ENCODE peak calls at places on chromosomes 2 and 18, in eight cellular contexts. Z is GM23338; W is Peyer's patch; B is mammary epithelial cell; K is H9; P is CD8-positive, alpha-beta T cell; X is tibial nerve; E is aorta. A is an unnamed sample.

GRCh38 chr18:58998421-58999203 is 133.9 kb downstream of the ZNF532 start:
- DNase-seq in Z (no peak), W (peak; percentile 54), B (peak; percentile 62), K (no peak), P (no peak), X (peak; percentile 68), E (peak; percentile 80), A (no peak)

GRCh38 chr2:96918754-96919550 is 49.1 kb upstream of the SEMA4C start:
- DNase-seq in Z (no peak), W (no peak), B (no peak), K (no peak), P (no peak), X (no peak), E (peak; percentile 11), A (no peak)

GRCh38 chr18:1499265-1499664 is 594.6 kb downstream of the ADCYAP1 start:
- DNase-seq in Z (no peak), W (no peak), B (no peak), K (no peak), P (no peak), X (no peak), E (no peak), A (no peak)

GRCh38 chr2:135066710-135067109 is 14.6 kb downstream of the RAB3GAP1 start:
- DNase-seq in Z (no peak), W (no peak), B (peak; percentile 6), K (no peak), P (no peak), X (no peak), E (no peak), A (no peak)

GRCh38 chr2:100301881-100302584 is 20.3 kb downstream of the LONRF2 start:
- DNase-seq in Z (no peak), W (no peak), B (no peak), K (no peak), P (no peak), X (no peak), E (no peak), A (no peak)

GRCh38 chr18:59996370-59996966 is 96.7 kb downstream of the PMAIP1 start:
- DNase-seq in Z (peak; percentile 68), W (peak; percentile 64), B (peak; percentile 47), K (no peak), P (no peak), X (peak; percentile 36), E (no peak), A (peak; percentile 32)

GRCh38 chr2:64819774-64820688 is 166.3 kb upstream of the SERTAD2 start:
- DNase-seq in Z (no peak), W (peak; percentile 78), B (no peak), K (no peak), P (peak; percentile 39), X (no peak), E (no peak), A (no peak)

GRCh38 chr2:45272549-45273245 is 263.4 kb upstream of the SIX2 start:
- DNase-seq in Z (no peak), W (no peak), B (no peak), K (no peak), P (no peak), X (no peak), E (no peak), A (no peak)

GRCh38 chr2:170157025-170157684 is 20.8 kb upstream of the MYO3B start:
- DNase-seq in Z (no peak), W (no peak), B (no peak), K (no peak), P (no peak), X (no peak), E (no peak), A (no peak)

GRCh38 chr18:49170145-49170544 is 219.4 kb upstream of the SMAD7 start:
- DNase-seq in Z (no peak), W (no peak), B (no peak), K (no peak), P (no peak), X (no peak), E (no peak), A (no peak)
- H3K4me1 ChIP-seq in Z (no peaks in the 10 kb centered on the region), W (no peaks in the 10 kb centered on the region), B (no peaks in the 10 kb centered on the region), K (no peaks in the 10 kb centered on the region), P (no peaks in the 10 kb centered on the region), X (no peaks in the 10 kb centered on the region), E (no peaks in the 10 kb centered on the region), A (no peaks in the 10 kb centered on the region)

GRCh38 chr2:112706170-112706664 is 14.6 kb upstream of the NT5DC4 start:
- DNase-seq in Z (no peak), W (peak; percentile 73), B (peak; percentile 90), K (no peak), P (peak; percentile 44), X (no peak), E (no peak), A (no peak)

GRCh38 chr2:112709703-112710102 is 11.1 kb upstream of the NT5DC4 start:
- DNase-seq in Z (no peak), W (peak; percentile 27), B (no peak), K (no peak), P (no peak), X (no peak), E (no peak), A (no peak)

GRCh38 chr2:112711356-112711755 is 9.5 kb upstream of the NT5DC4 start:
- DNase-seq in Z (no peak), W (no peak), B (no peak), K (no peak), P (no peak), X (no peak), E (no peak), A (no peak)

GRCh38 chr2:112710956-112711355 is 9.9 kb upstream of the NT5DC4 start:
- DNase-seq in Z (no peak), W (peak; percentile 40), B (no peak), K (no peak), P (no peak), X (no peak), E (no peak), A (no peak)

GRCh38 chr2:112708968-112709367 is 11.9 kb upstream of the NT5DC4 start:
- DNase-seq in Z (no peak), W (peak; percentile 38), B (no peak), K (no peak), P (no peak), X (no peak), E (no peak), A (no peak)
- H3K4me1 ChIP-seq in Z (no peaks in the 10 kb centered on the region), W (peaks cover 4% of the 10 kb centered on the region), B (peaks cover 25% of the 10 kb centered on the region), K (no peaks in the 10 kb centered on the region), P (peaks cover 14% of the 10 kb centered on the region), X (no peaks in the 10 kb centered on the region), E (no peaks in the 10 kb centered on the region), A (peaks cover 5% of the 10 kb centered on the region)

DNA sequence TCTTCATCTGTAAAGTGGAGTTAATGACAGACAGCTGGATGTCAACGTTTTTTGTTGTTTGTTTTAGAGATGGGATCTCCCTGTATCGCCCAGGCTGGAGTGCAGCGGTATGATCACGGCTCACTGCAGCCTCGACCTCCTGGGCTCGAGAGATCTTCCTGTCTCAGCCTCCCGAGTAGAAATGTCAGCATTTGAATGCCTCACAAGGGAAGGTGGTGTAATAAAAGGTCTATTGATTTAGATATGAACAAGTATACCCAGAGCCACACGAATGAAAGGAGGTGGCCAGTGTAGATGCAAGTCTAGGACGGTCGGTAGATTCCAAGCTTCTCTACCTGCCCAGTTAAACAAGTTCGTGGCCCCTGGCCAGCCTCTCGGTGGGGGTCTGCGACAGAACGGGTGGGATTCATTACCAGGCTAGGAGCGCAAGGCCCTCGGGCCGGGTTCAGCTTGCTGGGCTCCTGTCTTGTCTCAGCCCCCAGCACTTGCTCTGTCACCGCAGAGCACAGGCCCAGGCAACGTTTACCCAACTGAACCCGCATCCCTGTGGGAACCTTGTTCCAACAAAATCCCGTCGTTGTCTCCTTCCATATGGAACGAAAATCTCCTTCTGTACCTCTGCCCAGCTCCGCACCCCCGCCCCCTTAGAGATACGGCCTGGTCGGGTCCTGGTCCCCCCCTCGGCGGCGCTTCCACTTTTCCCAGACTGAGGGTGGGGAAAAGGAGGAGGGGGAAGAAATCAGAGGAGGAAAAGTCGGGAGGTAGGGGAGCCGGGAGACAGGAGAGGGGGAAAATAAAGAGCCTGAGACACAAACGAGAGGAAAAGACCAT is 2.0 kb upstream of the EMX1 start:
- DNase-seq in Z (peak; percentile 47), W (peak; percentile 28), B (no peak), K (peak; percentile 41), P (no peak), X (no peak), E (peak; percentile 23), A (no peak)
- H3K4me1 ChIP-seq in Z (peaks cover 37% of the 10 kb centered on the region), W (peaks cover 35% of the 10 kb centered on the region), B (peaks cover 37% of the 10 kb centered on the region), K (peaks cover 11% of the 10 kb centered on the region), P (peaks cover 40% of the 10 kb centered on the region), X (no peaks in the 10 kb centered on the region), E (no peaks in the 10 kb centered on the region), A (peaks cover 44% of the 10 kb centered on the region)

DNA sequence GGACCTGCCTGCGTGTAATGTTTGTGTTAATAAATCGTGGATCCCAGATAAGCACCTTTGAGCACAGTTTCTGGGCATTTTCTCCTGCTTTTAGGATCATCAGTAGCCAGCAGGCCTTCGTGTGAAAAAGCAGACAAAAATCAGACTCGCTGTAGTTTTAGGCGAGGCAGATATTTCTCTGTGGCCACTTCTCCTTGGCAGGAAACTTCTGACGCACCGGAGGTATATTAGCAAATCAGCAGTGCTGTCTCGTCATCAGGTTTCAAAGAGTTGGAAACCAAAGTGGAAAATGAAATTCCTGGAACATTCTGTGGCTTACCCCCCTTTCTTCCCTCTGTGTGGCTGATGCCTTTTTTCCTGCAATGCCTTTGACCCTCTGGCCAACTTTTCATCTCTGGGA is 93.2 kb downstream of the RNF144A start:
- DNase-seq in Z (no peak), W (no peak), B (peak; percentile 29), K (no peak), P (no peak), X (peak; percentile 71), E (no peak), A (no peak)
- H3K4me1 ChIP-seq in Z (peaks cover 6% of the 10 kb centered on the region), W (no peaks in the 10 kb centered on the region), B (peaks cover 8% of the 10 kb centered on the region), K (peaks cover 3% of the 10 kb centered on the region), P (no peaks in the 10 kb centered on the region), X (no peaks in the 10 kb centered on the region), E (no peaks in the 10 kb centered on the region), A (no peaks in the 10 kb centered on the region)

DNA sequence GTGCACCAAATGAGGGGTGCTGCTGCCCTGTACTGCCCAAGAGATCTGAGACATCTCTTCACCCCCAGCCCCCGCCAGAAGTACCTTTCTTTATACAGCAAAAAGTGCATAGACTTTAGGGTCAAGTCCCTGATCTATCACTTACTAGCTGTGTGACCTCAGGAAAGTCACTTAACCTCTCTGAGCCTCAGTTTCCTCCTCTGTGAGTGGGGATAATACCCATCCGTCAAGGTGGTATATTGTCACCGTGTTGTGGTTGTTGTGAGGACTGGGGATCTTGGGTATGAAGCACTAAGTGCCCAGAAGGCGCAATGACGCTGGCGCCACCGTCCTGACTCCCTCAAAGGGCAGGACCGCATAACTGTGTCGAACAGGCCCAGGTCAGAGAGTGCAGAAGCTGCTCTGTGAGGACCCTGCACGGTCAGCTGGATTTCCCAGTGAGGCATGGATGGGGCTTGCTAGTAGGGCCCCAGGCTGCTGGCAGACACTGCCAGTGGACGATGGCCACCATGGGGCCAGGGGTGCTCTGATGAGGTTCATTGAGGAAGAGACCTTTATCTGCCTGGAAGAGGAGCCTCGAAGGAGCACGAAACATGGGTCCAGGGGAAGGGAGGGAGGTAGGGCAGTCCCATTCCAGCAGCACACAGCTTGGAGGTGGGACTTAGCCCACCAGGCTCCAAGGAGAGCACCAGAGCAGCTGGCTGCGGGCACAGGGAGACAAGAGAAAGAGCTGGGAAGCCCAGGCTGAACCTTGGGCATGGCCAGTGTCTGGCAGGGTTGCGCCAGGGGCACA is 61.8 kb upstream of the LAPTM4A start:
- DNase-seq in Z (no peak), W (no peak), B (no peak), K (no peak), P (no peak), X (no peak), E (no peak), A (no peak)
- H3K4me1 ChIP-seq in Z (no peaks in the 10 kb centered on the region), W (no peaks in the 10 kb centered on the region), B (peaks cover 20% of the 10 kb centered on the region), K (no peaks in the 10 kb centered on the region), P (no peaks in the 10 kb centered on the region), X (no peaks in the 10 kb centered on the region), E (no peaks in the 10 kb centered on the region), A (no peaks in the 10 kb centered on the region)

GRCh38 chr2:48721158-48721557 is 34.4 kb downstream of the LHCGR start:
- DNase-seq in Z (no peak), W (no peak), B (no peak), K (no peak), P (no peak), X (no peak), E (no peak), A (no peak)
- H3K4me1 ChIP-seq in Z (peaks cover 4% of the 10 kb centered on the region), W (no peaks in the 10 kb centered on the region), B (no peaks in the 10 kb centered on the region), K (no peaks in the 10 kb centered on the region), P (no peaks in the 10 kb centered on the region), X (no peaks in the 10 kb centered on the region), E (no peaks in the 10 kb centered on the region), A (no peaks in the 10 kb centered on the region)

A was measured in CD4-positive, CD25-positive, alpha-beta regulatory T cell.